ENCODE peak calls at places on chromosomes 1 and 21, in eight cellular contexts. G, I, P, Z, L, K, Q and X are unnamed samples.

GRCh38 chr1:3525551-3526482 is 71.4 kb downstream of the ARHGEF16 start:
- DNase-seq in G (no peak), I (no peak), P (no peak), Z (no peak), L (no peak), K (no peak), Q (no peak), X (no peak)

GRCh38 chr1:7929637-7930036 is 11.0 kb downstream of the TNFRSF9 start:
- DNase-seq in G (no peak), I (no peak), P (no peak), Z (no peak), L (no peak), K (no peak), Q (no peak), X (no peak)

GRCh38 chr1:55696181-55696580 is 481.0 kb upstream of the USP24 start:
- DNase-seq in G (no peak), I (no peak), P (no peak), Z (peak; percentile 83), L (no peak), K (no peak), Q (no peak), X (no peak)

GRCh38 chr21:17793675-17794123 is 25.5 kb downstream of the C21orf91 start:
- DNase-seq in G (no peak), I (no peak), P (no peak), Z (no peak), L (peak; percentile 39), K (no peak), Q (no peak), X (no peak)

GRCh38 chr1:86701731-86702130 is 2.6 kb upstream of the SH3GLB1 start:
- DNase-seq in G (no peak), I (no peak), P (no peak), Z (no peak), L (no peak), K (no peak), Q (no peak), X (no peak)

GRCh38 chr1:203271962-203272632 is 33.2 kb upstream of the BTG2 start:
- DNase-seq in G (peak; percentile 55), I (no peak), P (no peak), Z (no peak), L (no peak), K (no peak), Q (no peak), X (no peak)

GRCh38 chr1:3049164-3049563 is 19.8 kb upstream of the PRDM16 start:
- DNase-seq in G (no peak), I (no peak), P (no peak), Z (peak; percentile 58), L (no peak), K (no peak), Q (no peak), X (no peak)

GRCh38 chr1:6918908-6919511 is 133.8 kb downstream of the CAMTA1 start:
- DNase-seq in G (no peak), I (no peak), P (no peak), Z (peak; percentile 40), L (no peak), K (no peak), Q (no peak), X (no peak)

GRCh38 chr1:2834741-2835564 is 33.5 kb upstream of the TTC34 start:
- DNase-seq in G (no peak), I (no peak), P (no peak), Z (no peak), L (no peak), K (no peak), Q (no peak), X (no peak)

GRCh38 chr1:1349256-1350012 is at the start of gene DVL1:
- DNase-seq in G (peak; percentile 70), I (peak; percentile 61), P (peak; percentile 89), Z (peak; percentile 87), L (peak; percentile 98), K (peak; percentile 51), Q (peak; percentile 82), X (peak; percentile 33)

GRCh38 chr1:47809301-47810084 is 187.7 kb downstream of the TRABD2B start:
- DNase-seq in G (no peak), I (no peak), P (no peak), Z (no peak), L (no peak), K (no peak), Q (no peak), X (no peak)

GRCh38 chr21:44907225-44907965 is 13.3 kb downstream of the ITGB2 start:
- DNase-seq in G (no peak), I (no peak), P (no peak), Z (peak; percentile 80), L (no peak), K (no peak), Q (no peak), X (no peak)

GRCh38 chr1:12177999-12178441 is 11.2 kb downstream of the TNFRSF1B start:
- DNase-seq in G (peak; percentile 64), I (peak; percentile 63), P (peak; percentile 40), Z (peak; percentile 91), L (peak; percentile 62), K (no peak), Q (no peak), X (no peak)

GRCh38 chr1:172971241-172971640 is 79.5 kb downstream of the TNFSF18 start:
- DNase-seq in G (no peak), I (no peak), P (peak; percentile 26), Z (no peak), L (no peak), K (peak; percentile 62), Q (no peak), X (peak; percentile 64)

GRCh38 chr21:46388896-46389295 is 64.9 kb downstream of the PCNT start:
- DNase-seq in G (no peak), I (no peak), P (no peak), Z (no peak), L (no peak), K (no peak), Q (no peak), X (no peak)

GRCh38 chr1:203593723-203594122 is 32.9 kb upstream of the ATP2B4 start:
- DNase-seq in G (peak; percentile 56), I (peak; percentile 59), P (peak; percentile 61), Z (peak; percentile 70), L (no peak), K (no peak), Q (peak; percentile 42), X (no peak)

GRCh38 chr1:100380635-100381034 is 28.3 kb downstream of the CDC14A start:
- DNase-seq in G (peak; percentile 30), I (no peak), P (no peak), Z (no peak), L (no peak), K (no peak), Q (no peak), X (no peak)

GRCh38 chr1:53891678-53892077 is 2.1 kb upstream of the YIPF1 start:
- DNase-seq in G (no peak), I (no peak), P (no peak), Z (no peak), L (no peak), K (no peak), Q (peak; percentile 27), X (no peak)

GRCh38 chr1:53890522-53890941 is 935 bp upstream of the YIPF1 start:
- DNase-seq in G (no peak), I (no peak), P (no peak), Z (no peak), L (no peak), K (no peak), Q (no peak), X (no peak)

GRCh38 chr1:53889304-53890298 is at the start of gene YIPF1:
- DNase-seq in G (peak; percentile 93), I (peak; percentile 92), P (peak; percentile 95), Z (peak; percentile 95), L (peak; percentile 94), K (peak; percentile 89), Q (peak; percentile 98), X (peak; percentile 93)

GRCh38 chr1:53891021-53891420 is 1.4 kb upstream of the YIPF1 start:
- DNase-seq in G (no peak), I (no peak), P (no peak), Z (no peak), L (no peak), K (no peak), Q (peak; percentile 44), X (no peak)

GRCh38 chr1:53888716-53889115 is 881 bp downstream of the YIPF1 start:
- DNase-seq in G (no peak), I (no peak), P (no peak), Z (no peak), L (no peak), K (no peak), Q (no peak), X (no peak)
- H3K4me3 ChIP-seq in G (no peak overlapping the region), I (peak overlapping the region; percentile 68), P (peak overlapping the region; percentile 80), Z (peak overlapping the region; percentile 93), L (peak overlapping the region; percentile 80), K (peak overlapping the region; percentile 73), Q (no peak overlapping the region), X (peak overlapping the region; percentile 88)

DNA sequence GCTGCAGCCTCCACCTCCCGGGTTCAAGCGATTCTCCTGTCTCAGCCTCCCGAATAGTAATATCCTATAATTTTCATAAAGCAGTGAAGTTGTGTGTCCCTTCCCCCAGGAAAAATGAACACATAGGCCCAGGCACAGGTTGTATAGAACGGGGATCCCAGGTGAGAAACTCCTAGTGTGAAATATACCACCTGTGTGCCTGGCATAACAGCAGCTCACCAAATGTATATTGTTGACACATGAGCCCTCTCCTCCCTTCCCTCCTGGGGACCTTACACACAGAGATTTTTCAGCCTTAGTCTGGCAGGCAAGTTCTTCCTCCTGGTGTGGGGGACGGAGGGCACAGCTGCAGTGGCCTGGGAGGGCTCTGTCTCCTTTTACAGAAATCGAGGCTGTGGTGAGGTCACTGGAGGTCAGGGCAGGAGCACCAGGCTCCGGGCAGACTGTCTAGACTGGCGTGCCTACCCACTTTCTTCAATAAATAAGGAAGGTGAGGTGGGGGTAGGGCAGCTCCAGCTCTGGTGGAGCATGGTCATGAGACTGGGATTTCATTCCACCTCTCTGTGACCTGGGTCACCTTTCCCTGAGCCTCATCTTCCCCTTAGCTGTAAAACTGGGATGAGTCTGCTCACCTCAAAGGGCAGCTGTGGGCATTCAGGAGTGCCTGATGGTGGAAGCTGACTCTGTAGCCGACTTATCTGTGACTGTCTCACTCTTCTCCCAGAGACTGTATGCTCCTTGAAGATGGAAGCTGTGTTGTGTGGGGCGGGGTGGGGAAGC is 14.3 kb downstream of the RCC1 start:
- DNase-seq in G (no peak), I (no peak), P (no peak), Z (no peak), L (no peak), K (no peak), Q (no peak), X (no peak)
- TF ChIP-seq POLR2AphosphoS5 in G (no peak), I (no peak), P (no peak), Z (no peak), L (no peak), K (no peak), Q (no peak), X (no peak)

GRCh38 chr1:162206749-162207635 is 137.5 kb downstream of the NOS1AP start:
- DNase-seq in G (peak; percentile 62), I (peak; percentile 77), P (peak; percentile 39), Z (peak; percentile 71), L (no peak), K (peak; percentile 65), Q (no peak), X (peak; percentile 81)
- H3K4me1 ChIP-seq in G (peaks cover 3% of the 10 kb centered on the region), I (peaks cover 15% of the 10 kb centered on the region), P (peaks cover 37% of the 10 kb centered on the region), Z (peaks cover 64% of the 10 kb centered on the region), L (no peaks in the 10 kb centered on the region), K (no peaks in the 10 kb centered on the region), Q (no peaks in the 10 kb centered on the region), X (peaks cover 3% of the 10 kb centered on the region)

GRCh38 chr1:109808703-109809102 is 45.0 kb upstream of the EPS8L3 start:
- DNase-seq in G (no peak), I (no peak), P (no peak), Z (no peak), L (no peak), K (no peak), Q (no peak), X (no peak)
- H3K4me3 ChIP-seq in G (no peak overlapping the region), I (no peak overlapping the region), P (no peak overlapping the region), Z (no peak overlapping the region), L (no peak overlapping the region), K (no peak overlapping the region), Q (no peak overlapping the region), X (no peak overlapping the region)